ENCODE peak calls at places on chromosomes 13 and 19, in six cellular contexts. W is ovary, X is breast epithelium, P is tibial nerve, Y is NB4, Z is upper lobe of left lung. B is an unnamed sample.

GRCh38 chr13:94414141-94414540 is 65.3 kb downstream of the DCT start:
- DNase-seq in Z (no peak), P (no peak), Y (no peak), W (no peak), X (no peak), B (no peak)

GRCh38 chr19:1239796-1240737 is 1.5 kb upstream of the ATP5F1D start:
- DNase-seq in X (peak; percentile 84), W (peak; percentile 91), Y (peak; percentile 85), P (peak; percentile 80), Z (peak; percentile 90), B (peak; percentile 97)

GRCh38 chr19:47021536-47022139 is 2.0 kb downstream of the NPAS1 start:
- DNase-seq in W (no peak), X (no peak), P (no peak), Y (no peak), Z (no peak), B (no peak)

GRCh38 chr19:6890938-6891337 is 3.6 kb downstream of the ADGRE1 start:
- DNase-seq in Y (peak; percentile 33), P (no peak), Z (no peak), W (no peak), X (no peak), B (no peak)

GRCh38 chr13:110690516-110690915 is 15.4 kb downstream of the CARS2 start:
- DNase-seq in W (no peak), Y (no peak), X (no peak), P (no peak), Z (no peak), B (no peak)

GRCh38 chr13:43196171-43196611 is 172.8 kb downstream of the DNAJC15 start:
- DNase-seq in W (peak; percentile 60), X (no peak), Z (no peak), Y (no peak), P (no peak), B (no peak)

GRCh38 chr19:33295621-33296472 is 6.5 kb downstream of the CEBPA start:
- DNase-seq in P (no peak), Y (no peak), Z (peak; percentile 21), X (no peak), W (no peak), B (no peak)

GRCh38 chr19:812049-812816 is 9.5 kb downstream of the PLPPR3 start:
- DNase-seq in P (no peak), W (no peak), X (no peak), Z (no peak), Y (peak; percentile 48), B (no peak)

GRCh38 chr13:87426737-87427136 is 244.4 kb upstream of the SLITRK5 start:
- DNase-seq in X (no peak), Z (no peak), Y (no peak), W (no peak), P (no peak), B (no peak)

GRCh38 chr19:3443840-3444694 is 36.3 kb downstream of the SMIM24 start:
- DNase-seq in W (no peak), P (no peak), X (no peak), Y (no peak), Z (no peak), B (no peak)

GRCh38 chr13:107770541-107770940 is 444.8 kb downstream of the LIG4 start:
- DNase-seq in W (no peak), Y (no peak), Z (no peak), P (no peak), X (no peak), B (no peak)

GRCh38 chr19:927044-927706 is 1.3 kb downstream of the ARID3A start:
- DNase-seq in X (no peak), Y (peak; percentile 88), W (peak; percentile 69), Z (peak; percentile 85), P (peak; percentile 71), B (no peak)

GRCh38 chr13:114043421-114044053 is 69.7 kb upstream of the C13orf46 start:
- DNase-seq in X (peak; percentile 74), P (peak; percentile 67), Y (peak; percentile 99), Z (peak; percentile 72), W (no peak), B (peak; percentile 95)

GRCh38 chr19:5144545-5145179 is 175.7 kb downstream of the KDM4B start:
- DNase-seq in X (no peak), Z (no peak), P (no peak), W (no peak), Y (no peak), B (no peak)

GRCh38 chr19:5354403-5354802 is 13.8 kb upstream of the PTPRS start:
- DNase-seq in W (no peak), X (no peak), P (no peak), Y (peak; percentile 42), Z (no peak), B (no peak)

GRCh38 chr19:34999498-35000337 is at the start of gene GRAMD1A:
- DNase-seq in P (peak; percentile 80), Z (peak; percentile 92), Y (peak; percentile 83), W (peak; percentile 88), X (peak; percentile 96), B (peak; percentile 98)

GRCh38 chr13:91347996-91348905 is 764 bp downstream of the MIR17HG start:
- DNase-seq in X (peak; percentile 31), W (peak; percentile 32), Z (peak; percentile 31), P (peak; percentile 27), Y (no peak), B (peak; percentile 66)

GRCh38 chr13:89307278-89307677 is 1636.1 kb downstream of the SLITRK5 start:
- DNase-seq in X (no peak), Z (no peak), P (no peak), W (no peak), Y (no peak), B (no peak)

GRCh38 chr13:99376132-99376531 is 68.9 kb upstream of the GPR183 start:
- DNase-seq in Z (peak; percentile 72), Y (no peak), P (peak; percentile 33), W (no peak), X (no peak), B (no peak)

GRCh38 chr19:14529254-14530004 is at the start of gene TECR:
- DNase-seq in P (peak; percentile 100), Y (peak; percentile 100), W (peak; percentile 100), X (peak; percentile 100), Z (peak; percentile 100), B (peak; percentile 88)

DNA sequence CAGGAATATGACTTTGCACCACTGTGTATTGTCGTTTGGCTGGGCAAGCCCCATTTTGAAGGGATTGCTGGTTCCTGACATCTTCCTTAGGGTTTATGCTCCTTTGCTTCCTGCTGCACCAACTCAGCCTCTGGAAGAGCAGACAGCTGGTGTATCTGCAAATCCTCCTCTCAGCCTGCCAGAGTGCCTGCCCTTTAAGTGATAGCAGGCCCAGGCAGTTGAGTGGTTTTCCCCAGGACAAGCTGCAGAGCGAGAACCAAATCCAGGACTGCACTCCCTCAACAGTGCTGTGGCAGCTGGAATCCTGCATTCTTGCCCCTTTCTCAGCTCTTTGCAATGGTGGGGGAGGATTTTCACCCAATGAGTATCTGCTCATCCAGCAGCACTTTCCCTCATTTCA is 85.5 kb downstream of the ZNF429 start:
- DNase-seq in P (no peak), Y (no peak), W (no peak), Z (no peak), X (no peak), B (no peak)
- TF ChIP-seq POLR2A in P (no peak), Y (no peak), W (no peak), Z (no peak), X (no peak), B (no peak)

DNA sequence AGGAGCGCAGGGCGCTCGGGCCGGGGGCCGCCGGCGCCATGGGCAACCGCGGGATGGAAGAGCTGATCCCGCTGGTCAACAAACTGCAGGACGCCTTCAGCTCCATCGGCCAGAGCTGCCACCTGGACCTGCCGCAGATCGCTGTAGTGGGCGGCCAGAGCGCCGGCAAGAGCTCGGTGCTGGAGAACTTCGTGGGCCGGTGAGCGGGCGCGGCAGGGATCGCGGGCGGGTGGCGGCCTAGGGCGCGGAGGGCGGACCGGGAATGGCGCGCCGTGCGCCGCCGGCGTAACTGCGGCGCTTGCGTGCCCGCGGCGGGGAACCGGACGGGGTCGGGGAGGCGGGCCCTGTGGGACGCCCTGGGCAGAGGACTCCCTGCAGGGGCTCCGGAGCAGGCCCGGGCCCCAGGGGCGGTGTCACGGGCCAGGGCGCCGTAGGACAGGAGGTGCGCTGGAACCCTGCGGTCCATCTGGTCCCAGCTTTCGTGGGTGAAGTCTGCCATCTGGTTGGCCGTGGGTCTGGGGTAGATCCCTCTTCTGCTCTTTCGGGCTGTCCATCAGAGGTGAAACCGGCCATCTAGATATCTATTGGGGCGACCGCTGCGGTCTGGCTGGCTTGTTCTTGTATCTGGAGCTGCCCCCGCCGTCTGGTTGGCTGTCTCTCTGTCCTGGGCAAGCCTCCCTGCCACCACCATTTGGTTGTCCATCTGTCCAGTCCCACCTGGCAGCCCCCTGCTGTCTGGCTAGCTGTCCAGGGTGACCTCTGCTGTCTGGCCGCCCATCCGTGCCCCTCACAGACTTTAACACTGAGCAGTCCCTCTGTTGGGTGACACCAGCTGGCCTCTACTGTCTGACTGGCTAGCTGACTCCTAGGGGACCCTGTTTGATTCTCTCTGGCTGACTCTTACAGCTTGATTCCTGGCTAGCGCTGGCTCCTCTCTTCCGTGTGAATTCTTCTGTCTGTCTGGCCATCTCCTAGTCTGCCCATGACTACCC is 622 bp downstream of the DNM2 start:
- DNase-seq in W (no peak), X (no peak), Y (peak; percentile 87), Z (no peak), P (no peak), B (no peak)
- TF ChIP-seq POLR2A in W (no peak), X (no peak), Y (peak; percentile 17), Z (peak; percentile 7), P (no peak), B (peak; percentile 26)

DNA sequence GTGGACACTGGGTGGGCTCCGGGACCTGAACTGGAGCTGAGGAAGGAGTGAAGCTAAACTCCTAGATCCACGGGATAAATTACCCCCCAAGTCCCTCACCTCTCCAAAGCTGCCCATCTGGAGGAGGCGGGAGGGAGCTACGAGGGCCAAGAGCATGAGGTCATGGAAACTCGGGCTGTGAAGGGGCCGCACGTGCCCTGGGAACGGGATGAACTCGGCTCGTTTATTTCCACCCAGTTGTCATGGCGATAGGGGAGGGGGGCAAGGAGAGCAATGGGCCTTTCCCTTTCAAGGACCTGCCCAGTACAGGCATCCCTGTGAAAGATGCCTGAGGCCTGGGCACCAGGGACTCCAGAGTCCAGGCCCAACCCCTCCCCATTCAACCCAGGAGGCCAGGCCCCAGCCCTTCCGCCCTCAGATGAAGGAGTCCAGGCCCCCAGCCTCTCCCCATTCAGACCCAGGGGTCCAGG is 3.8 kb downstream of the PPP1R12C start:
- DNase-seq in P (peak; percentile 97), W (peak; percentile 96), Y (no peak), X (peak; percentile 78), Z (peak; percentile 85), B (peak; percentile 88)
- TF ChIP-seq POLR2A in P (peak; percentile 54), W (peak; percentile 60), Y (no peak), X (no peak), Z (no peak), B (no peak)

GRCh38 chr19:57362997-57363705 is at the start of the genes TRAPPC2B and ZNF547:
- DNase-seq in Y (peak; percentile 98), P (peak; percentile 97), X (peak; percentile 100), W (peak; percentile 99), Z (peak; percentile 98), B (peak; percentile 97)
- TF ChIP-seq POLR2A in Y (peak; percentile 45), P (peak; percentile 55), X (peak; percentile 43), W (peak; percentile 76), Z (peak; percentile 27), B (peak; percentile 94)